ENCODE peak calls at places on chromosomes 12 and 14, in four cellular contexts. One of them, this sample, is unnamed.

GRCh38 chr12:63294327-63294632 is 143.3 kb upstream of the AVPR1A start:
- DNase-seq in K562: no peak
- DNase-seq in GM12878: no peak
- DNase-seq in HepG2: peak
- DNase-seq in this sample: no peak

GRCh38 chr12:116152268-116152667 is 125.2 kb downstream of the MED13L start:
- DNase-seq in HepG2: no peak
- DNase-seq in GM12878: no peak
- DNase-seq in K562: no peak
- DNase-seq in this sample: no peak

GRCh38 chr14:79730911-79731310 is 480.4 kb downstream of the DIO2 start:
- DNase-seq in HepG2: no peak
- DNase-seq in GM12878: no peak
- DNase-seq in K562: no peak
- DNase-seq in this sample: no peak

GRCh38 chr14:61704554-61704953 is 9.2 kb downstream of the HIF1A start:
- DNase-seq in GM12878: no peak
- DNase-seq in HepG2: no peak
- DNase-seq in K562: no peak
- DNase-seq in this sample: no peak

GRCh38 chr14:90820958-90821357 is 4.7 kb upstream of the TTC7B start:
- DNase-seq in GM12878: no peak
- DNase-seq in K562: no peak
- DNase-seq in HepG2: no peak
- DNase-seq in this sample: no peak

GRCh38 chr12:3341594-3341993 is 149.4 kb upstream of the PRMT8 start:
- DNase-seq in K562: no peak
- DNase-seq in HepG2: no peak
- DNase-seq in GM12878: no peak
- DNase-seq in this sample: no peak

GRCh38 chr14:76138758-76139723 is 12.7 kb upstream of the GPATCH2L start:
- DNase-seq in GM12878: no peak
- DNase-seq in K562: peak
- DNase-seq in HepG2: no peak
- DNase-seq in this sample: peak

GRCh38 chr12:99618657-99619056 is 28.9 kb upstream of the GARIN6 start:
- DNase-seq in GM12878: no peak
- DNase-seq in K562: no peak
- DNase-seq in HepG2: no peak
- DNase-seq in this sample: no peak

GRCh38 chr14:32434880-32435279 is 105.8 kb downstream of the AKAP6 start:
- DNase-seq in GM12878: no peak
- DNase-seq in K562: no peak
- DNase-seq in HepG2: no peak
- DNase-seq in this sample: no peak

GRCh38 chr12:2170376-2170775 is 117.6 kb downstream of the CACNA1C start:
- DNase-seq in K562: no peak
- DNase-seq in HepG2: no peak
- DNase-seq in GM12878: no peak
- DNase-seq in this sample: no peak

GRCh38 chr14:75229923-75230792 is 48.5 kb upstream of the FOS start:
- DNase-seq in HepG2: no peak
- DNase-seq in K562: peak
- DNase-seq in GM12878: peak
- DNase-seq in this sample: no peak

GRCh38 chr12:14961466-14962155 is at the start of gene ARHGDIB:
- DNase-seq in K562: peak
- DNase-seq in GM12878: peak
- DNase-seq in HepG2: no peak
- DNase-seq in this sample: no peak

GRCh38 chr12:52417742-52418141 is 11.6 kb upstream of the KRT82 start:
- DNase-seq in GM12878: no peak
- DNase-seq in K562: no peak
- DNase-seq in HepG2: no peak
- DNase-seq in this sample: no peak

GRCh38 chr14:72045271-72045670 is 113.0 kb downstream of the RGS6 start:
- DNase-seq in GM12878: no peak
- DNase-seq in HepG2: no peak
- DNase-seq in K562: no peak
- DNase-seq in this sample: no peak

GRCh38 chr12:123050331-123050809 is 69.9 kb downstream of the ARL6IP4 start:
- DNase-seq in K562: no peak
- DNase-seq in HepG2: no peak
- DNase-seq in GM12878: no peak
- DNase-seq in this sample: no peak

GRCh38 chr12:55927588-55928502 is at the start of gene PYM1:
- DNase-seq in GM12878: peak
- DNase-seq in HepG2: peak
- DNase-seq in K562: peak
- DNase-seq in this sample: peak

GRCh38 chr14:103094406-103095209 is at the start of gene EXOC3L4:
- DNase-seq in HepG2: peak
- DNase-seq in K562: no peak
- DNase-seq in GM12878: no peak
- DNase-seq in this sample: no peak

GRCh38 chr12:53376747-53377146 is 3.2 kb upstream of the SP1 start:
- DNase-seq in HepG2: no peak
- DNase-seq in GM12878: no peak
- DNase-seq in K562: no peak
- DNase-seq in this sample: no peak

GRCh38 chr12:10455766-10456165 is 2.6 kb upstream of the KLRC1 start:
- DNase-seq in K562: no peak
- DNase-seq in GM12878: no peak
- DNase-seq in HepG2: no peak
- DNase-seq in this sample: no peak

GRCh38 chr14:52961060-52961639 is 10.3 kb upstream of the FERMT2 start:
- DNase-seq in K562: peak
- DNase-seq in GM12878: peak
- DNase-seq in HepG2: peak
- DNase-seq in this sample: peak

GRCh38 chr12:52662093-52663006 is 10.3 kb upstream of the KRT2 start:
- DNase-seq in HepG2: no peak
- DNase-seq in K562: peak
- DNase-seq in GM12878: no peak
- DNase-seq in this sample: no peak

GRCh38 chr14:95527392-95528002 is 7.4 kb upstream of the GLRX5 start:
- DNase-seq in K562: peak
- DNase-seq in GM12878: no peak
- DNase-seq in HepG2: peak
- DNase-seq in this sample: no peak

GRCh38 chr12:33180921-33181320 is 258.7 kb downstream of the SYT10 start:
- DNase-seq in GM12878: no peak
- DNase-seq in HepG2: peak
- DNase-seq in K562: no peak
- DNase-seq in this sample: no peak

GRCh38 chr12:32864731-32865130 is 31.8 kb downstream of the PKP2 start:
- DNase-seq in K562: no peak
- DNase-seq in GM12878: no peak
- DNase-seq in HepG2: no peak
- DNase-seq in this sample: no peak

GRCh38 chr12:106914796-106915634 is 40.7 kb upstream of the TMEM263 start:
- DNase-seq in K562: no peak
- DNase-seq in HepG2: no peak
- DNase-seq in GM12878: peak
- DNase-seq in this sample: no peak

GRCh38 chr14:42140001-42140400 is 533.3 kb downstream of the LRFN5 start:
- DNase-seq in GM12878: no peak
- DNase-seq in HepG2: no peak
- DNase-seq in K562: no peak
- DNase-seq in this sample: no peak

GRCh38 chr12:4031703-4032291 is 158.6 kb upstream of the PARP11 start:
- DNase-seq in K562: no peak
- DNase-seq in GM12878: no peak
- DNase-seq in HepG2: no peak
- DNase-seq in this sample: no peak

GRCh38 chr12:131455581-131456110 is 255.2 kb upstream of the SFSWAP start:
- DNase-seq in K562: no peak
- DNase-seq in GM12878: no peak
- DNase-seq in HepG2: no peak
- DNase-seq in this sample: no peak

GRCh38 chr14:23695220-23695999 is 59.2 kb downstream of the DHRS2 start:
- DNase-seq in GM12878: no peak
- DNase-seq in HepG2: no peak
- DNase-seq in K562: no peak
- DNase-seq in this sample: peak

GRCh38 chr14:79584679-79585078 is 626.6 kb downstream of the DIO2 start:
- DNase-seq in K562: no peak
- DNase-seq in HepG2: no peak
- DNase-seq in GM12878: no peak
- DNase-seq in this sample: no peak

GRCh38 chr12:22333186-22333745 is 1.2 kb downstream of the ST8SIA1 start:
- DNase-seq in K562: no peak
- DNase-seq in GM12878: no peak
- DNase-seq in HepG2: no peak
- DNase-seq in this sample: no peak

GRCh38 chr14:80364274-80364673 is 153.0 kb upstream of the DIO2 start:
- DNase-seq in K562: peak
- DNase-seq in GM12878: no peak
- DNase-seq in HepG2: peak
- DNase-seq in this sample: no peak

GRCh38 chr14:74841230-74842207 is 34.4 kb downstream of the PROX2 start:
- DNase-seq in GM12878: peak
- DNase-seq in HepG2: no peak
- DNase-seq in K562: no peak
- DNase-seq in this sample: no peak

GRCh38 chr12:8088574-8088973 is 6.5 kb downstream of the NECAP1 start:
- DNase-seq in HepG2: no peak
- DNase-seq in K562: no peak
- DNase-seq in GM12878: no peak
- DNase-seq in this sample: no peak

DNA sequence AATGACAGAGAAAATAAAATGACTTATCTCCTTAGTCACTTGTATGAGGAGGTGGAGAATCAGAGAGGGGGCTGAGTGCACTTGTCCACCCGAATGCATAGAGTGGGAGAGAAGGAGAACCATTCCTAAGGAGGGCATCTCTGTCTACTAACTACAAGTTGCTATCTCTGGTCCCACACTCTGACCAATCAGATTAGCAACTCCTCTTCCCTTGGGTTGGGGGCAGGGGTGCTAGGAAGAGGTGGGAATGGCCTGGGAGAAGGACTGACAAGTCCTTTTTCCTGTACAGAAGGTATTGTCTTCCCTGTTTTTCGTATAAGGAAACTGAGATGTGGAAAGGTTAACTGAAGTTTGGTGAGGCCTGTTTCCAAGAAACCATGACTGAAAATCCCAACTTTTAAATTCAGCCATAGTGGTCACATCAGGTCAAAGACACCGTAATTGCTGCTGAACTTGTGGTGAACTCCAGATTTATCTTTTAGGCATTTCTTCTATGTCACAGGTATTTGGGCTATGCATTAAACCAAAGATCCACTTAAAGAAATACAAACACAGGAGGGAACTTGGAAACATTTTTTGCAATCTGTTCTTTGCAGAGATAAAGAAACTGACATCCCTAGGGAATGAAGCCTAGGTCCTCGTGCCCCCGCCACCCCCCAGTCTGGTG is 207.8 kb downstream of the CRADD start:
- DNase-seq in HepG2: no peak
- DNase-seq in GM12878: no peak
- DNase-seq in K562: no peak
- DNase-seq in this sample: no peak
- TF ChIP-seq MAX in HepG2: no peak
- TF ChIP-seq MAX in GM12878: no peak
- TF ChIP-seq MAX in K562: no peak
- TF ChIP-seq MAX in this sample: no peak

GRCh38 chr12:121811434-121812319 is 7.9 kb downstream of the SETD1B start:
- DNase-seq in K562: peak
- DNase-seq in HepG2: peak
- DNase-seq in GM12878: no peak
- DNase-seq in this sample: peak
- TF ChIP-seq NR2C2 in K562: peak
- TF ChIP-seq NR2C2 in HepG2: no peak
- TF ChIP-seq NR2C2 in GM12878: no peak
- TF ChIP-seq NR2C2 in this sample: no peak

GRCh38 chr12:40999212-40999611 is 188.9 kb upstream of the PDZRN4 start:
- DNase-seq in GM12878: no peak
- DNase-seq in HepG2: no peak
- DNase-seq in K562: no peak
- DNase-seq in this sample: no peak
- TF ChIP-seq MAX in GM12878: no peak
- TF ChIP-seq MAX in HepG2: no peak
- TF ChIP-seq MAX in K562: no peak
- TF ChIP-seq MAX in this sample: no peak

GRCh38 chr12:64695550-64695949 is 63.7 kb downstream of the GNS start:
- DNase-seq in HepG2: no peak
- DNase-seq in K562: no peak
- DNase-seq in GM12878: no peak
- DNase-seq in this sample: no peak

GRCh38 chr12:64694130-64695078 is 64.8 kb downstream of the GNS start:
- DNase-seq in K562: peak
- DNase-seq in HepG2: no peak
- DNase-seq in GM12878: no peak
- DNase-seq in this sample: no peak

GRCh38 chr12:64691793-64692583 is 67.2 kb downstream of the GNS start:
- DNase-seq in GM12878: no peak
- DNase-seq in HepG2: no peak
- DNase-seq in K562: no peak
- DNase-seq in this sample: no peak

GRCh38 chr12:64699504-64700115 is 59.6 kb downstream of the GNS start:
- DNase-seq in GM12878: no peak
- DNase-seq in HepG2: no peak
- DNase-seq in K562: no peak
- DNase-seq in this sample: no peak

DNA sequence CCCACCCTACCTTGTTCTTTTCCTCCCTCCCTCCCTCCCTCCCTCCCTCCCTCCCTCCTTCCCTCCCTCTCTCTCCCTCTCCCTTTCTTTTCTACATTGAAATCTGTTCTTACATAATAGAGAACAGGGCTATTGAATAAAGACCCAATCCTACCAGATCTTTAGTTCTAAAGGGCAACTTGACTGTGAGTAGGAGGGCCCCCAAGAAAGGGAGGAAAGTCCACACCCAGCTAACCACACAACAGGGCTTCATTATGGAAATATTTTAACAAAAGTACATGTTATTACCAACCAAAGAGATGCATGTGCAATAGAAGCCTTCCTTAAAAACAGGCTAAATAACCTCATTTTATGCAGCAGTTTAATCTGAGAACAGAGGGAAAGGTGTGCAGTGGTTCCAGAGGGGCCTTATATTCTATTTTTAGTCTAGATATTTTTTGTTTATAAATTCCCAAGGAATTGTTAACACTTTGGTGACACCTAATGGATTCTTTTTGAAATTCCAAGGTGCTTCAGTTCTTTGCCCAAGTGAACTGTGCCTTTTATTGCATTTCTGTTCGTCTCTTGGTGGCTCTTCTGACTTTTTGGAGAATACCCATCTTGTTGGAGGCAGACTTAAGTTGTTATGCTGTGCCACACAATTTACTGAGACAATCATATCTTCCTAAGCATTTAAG is 63.0 kb downstream of the GNS start:
- DNase-seq in K562: peak
- DNase-seq in HepG2: peak
- DNase-seq in GM12878: no peak
- DNase-seq in this sample: no peak
- TF ChIP-seq NR2C2 in K562: no peak
- TF ChIP-seq NR2C2 in HepG2: no peak
- TF ChIP-seq NR2C2 in GM12878: no peak
- TF ChIP-seq NR2C2 in this sample: no peak

GRCh38 chr14:65229431-65230286 is 127.3 kb upstream of the MAX start:
- DNase-seq in HepG2: peak
- DNase-seq in K562: peak
- DNase-seq in GM12878: no peak
- DNase-seq in this sample: peak
- TF ChIP-seq MAX in HepG2: no peak
- TF ChIP-seq MAX in K562: no peak
- TF ChIP-seq MAX in GM12878: no peak
- TF ChIP-seq MAX in this sample: no peak

This sample was measured in WTC11.